ENCODE peak calls at places on chromosomes 7 and 10, in six cellular contexts. One of them, this sample, is unnamed.

GRCh38 chr10:114271014-114271778 is 32.1 kb downstream of the VWA2 start:
- DNase-seq in CD4-positive, alpha-beta T cell: no peak
- DNase-seq in sigmoid colon: no peak
- DNase-seq in activated CD8-positive, alpha-beta T cell treated with anti-CD3 and anti-CD28 coated beads for 36 hours: no peak
- DNase-seq in upper lobe of right lung: peak; percentile 38
- DNase-seq in lower lobe of right lung: no peak
- DNase-seq in this sample: peak; percentile 29

GRCh38 chr10:18290651-18291313 is 150.6 kb downstream of the CACNB2 start:
- DNase-seq in CD4-positive, alpha-beta T cell: no peak
- DNase-seq in sigmoid colon: no peak
- DNase-seq in activated CD8-positive, alpha-beta T cell treated with anti-CD3 and anti-CD28 coated beads for 36 hours: no peak
- DNase-seq in upper lobe of right lung: no peak
- DNase-seq in lower lobe of right lung: no peak
- DNase-seq in this sample: no peak

GRCh38 chr10:9786576-9786975 is 1231.1 kb upstream of the CELF2 start:
- DNase-seq in CD4-positive, alpha-beta T cell: no peak
- DNase-seq in sigmoid colon: no peak
- DNase-seq in activated CD8-positive, alpha-beta T cell treated with anti-CD3 and anti-CD28 coated beads for 36 hours: no peak
- DNase-seq in upper lobe of right lung: no peak
- DNase-seq in lower lobe of right lung: no peak
- DNase-seq in this sample: no peak

GRCh38 chr10:4512557-4513286 is 313.3 kb upstream of the AKR1E2 start:
- DNase-seq in CD4-positive, alpha-beta T cell: no peak
- DNase-seq in sigmoid colon: peak; percentile 73
- DNase-seq in activated CD8-positive, alpha-beta T cell treated with anti-CD3 and anti-CD28 coated beads for 36 hours: peak; percentile 29
- DNase-seq in upper lobe of right lung: no peak
- DNase-seq in lower lobe of right lung: peak; percentile 55
- DNase-seq in this sample: no peak

GRCh38 chr10:82934429-82934828 is 1059.4 kb downstream of the NRG3 start:
- DNase-seq in CD4-positive, alpha-beta T cell: no peak
- DNase-seq in sigmoid colon: no peak
- DNase-seq in activated CD8-positive, alpha-beta T cell treated with anti-CD3 and anti-CD28 coated beads for 36 hours: no peak
- DNase-seq in upper lobe of right lung: no peak
- DNase-seq in lower lobe of right lung: no peak
- DNase-seq in this sample: no peak

GRCh38 chr10:6737758-6738463 is 157.8 kb upstream of the PRKCQ start:
- DNase-seq in CD4-positive, alpha-beta T cell: no peak
- DNase-seq in sigmoid colon: no peak
- DNase-seq in activated CD8-positive, alpha-beta T cell treated with anti-CD3 and anti-CD28 coated beads for 36 hours: peak; percentile 24
- DNase-seq in upper lobe of right lung: no peak
- DNase-seq in lower lobe of right lung: no peak
- DNase-seq in this sample: no peak

GRCh38 chr10:47023237-47024045 is 112.2 kb downstream of the PTPN20 start:
- DNase-seq in CD4-positive, alpha-beta T cell: no peak
- DNase-seq in sigmoid colon: peak; percentile 66
- DNase-seq in activated CD8-positive, alpha-beta T cell treated with anti-CD3 and anti-CD28 coated beads for 36 hours: no peak
- DNase-seq in upper lobe of right lung: peak; percentile 47
- DNase-seq in lower lobe of right lung: no peak
- DNase-seq in this sample: no peak

GRCh38 chr7:138208864-138209263 is 132.6 kb downstream of the AKR1D1 start:
- DNase-seq in CD4-positive, alpha-beta T cell: no peak
- DNase-seq in sigmoid colon: no peak
- DNase-seq in activated CD8-positive, alpha-beta T cell treated with anti-CD3 and anti-CD28 coated beads for 36 hours: no peak
- DNase-seq in upper lobe of right lung: no peak
- DNase-seq in lower lobe of right lung: no peak
- DNase-seq in this sample: no peak

GRCh38 chr7:151673216-151673615 is 153.5 kb upstream of the RHEB start:
- DNase-seq in CD4-positive, alpha-beta T cell: no peak
- DNase-seq in sigmoid colon: peak; percentile 32
- DNase-seq in activated CD8-positive, alpha-beta T cell treated with anti-CD3 and anti-CD28 coated beads for 36 hours: no peak
- DNase-seq in upper lobe of right lung: no peak
- DNase-seq in lower lobe of right lung: no peak
- DNase-seq in this sample: no peak

GRCh38 chr7:13604178-13604577 is 385.3 kb downstream of the ETV1 start:
- DNase-seq in CD4-positive, alpha-beta T cell: no peak
- DNase-seq in sigmoid colon: no peak
- DNase-seq in activated CD8-positive, alpha-beta T cell treated with anti-CD3 and anti-CD28 coated beads for 36 hours: no peak
- DNase-seq in upper lobe of right lung: no peak
- DNase-seq in lower lobe of right lung: no peak
- DNase-seq in this sample: no peak

GRCh38 chr10:29712108-29712507 is 77.3 kb upstream of the SVIL start:
- DNase-seq in CD4-positive, alpha-beta T cell: no peak
- DNase-seq in sigmoid colon: no peak
- DNase-seq in activated CD8-positive, alpha-beta T cell treated with anti-CD3 and anti-CD28 coated beads for 36 hours: no peak
- DNase-seq in upper lobe of right lung: no peak
- DNase-seq in lower lobe of right lung: no peak
- DNase-seq in this sample: no peak

GRCh38 chr10:31145986-31146385 is 114.3 kb upstream of the ZNF438 start:
- DNase-seq in CD4-positive, alpha-beta T cell: no peak
- DNase-seq in sigmoid colon: no peak
- DNase-seq in activated CD8-positive, alpha-beta T cell treated with anti-CD3 and anti-CD28 coated beads for 36 hours: no peak
- DNase-seq in upper lobe of right lung: no peak
- DNase-seq in lower lobe of right lung: no peak
- DNase-seq in this sample: no peak

GRCh38 chr7:17239046-17239445 is 59.4 kb upstream of the AHR start:
- DNase-seq in CD4-positive, alpha-beta T cell: no peak
- DNase-seq in sigmoid colon: no peak
- DNase-seq in activated CD8-positive, alpha-beta T cell treated with anti-CD3 and anti-CD28 coated beads for 36 hours: no peak
- DNase-seq in upper lobe of right lung: no peak
- DNase-seq in lower lobe of right lung: no peak
- DNase-seq in this sample: no peak

GRCh38 chr10:34565934-34566333 is 249.2 kb downstream of the PARD3 start:
- DNase-seq in CD4-positive, alpha-beta T cell: no peak
- DNase-seq in sigmoid colon: no peak
- DNase-seq in activated CD8-positive, alpha-beta T cell treated with anti-CD3 and anti-CD28 coated beads for 36 hours: no peak
- DNase-seq in upper lobe of right lung: no peak
- DNase-seq in lower lobe of right lung: no peak
- DNase-seq in this sample: no peak

This sample was measured in kidney.